ENCODE peak calls at places on chromosome 21, in seven cellular contexts. X, N, A, Z, V, F and U are unnamed samples.

GRCh38 chr21:46324390-46325072 is 575 bp downstream of the PCNT start:
- DNase-seq in A (peak), N (peak), V (peak), Z (peak), X (peak), F (peak), U (no peak)

GRCh38 chr21:39715804-39716397 is 29.1 kb upstream of the IGSF5 start:
- DNase-seq in A (no peak), N (peak), F (no peak), V (peak), Z (peak), X (peak), U (no peak)

GRCh38 chr21:19049567-19049966 is 646.0 kb upstream of the TMPRSS15 start:
- DNase-seq in Z (no peak), F (no peak), N (no peak), A (no peak), V (no peak), X (no peak), U (no peak)

GRCh38 chr21:46418265-46418946 is 40.3 kb upstream of the DIP2A start:
- DNase-seq in Z (no peak), X (no peak), N (no peak), F (no peak), V (no peak), A (no peak), U (no peak)

GRCh38 chr21:26835027-26835713 is 10.0 kb downstream of the ADAMTS1 start:
- DNase-seq in V (peak), X (no peak), Z (no peak), A (no peak), F (no peak), N (peak), U (no peak)

GRCh38 chr21:28974531-28975227 is 18.0 kb downstream of the LTN1 start:
- DNase-seq in X (no peak), N (no peak), V (no peak), A (no peak), F (no peak), Z (no peak), U (no peak)

GRCh38 chr21:41369915-41370839 is 8.3 kb downstream of the MX2 start:
- DNase-seq in X (peak), N (no peak), F (no peak), V (no peak), Z (peak), A (no peak), U (no peak)

GRCh38 chr21:39660596-39660995 is 47.9 kb downstream of the B3GALT5 start:
- DNase-seq in V (peak), Z (no peak), N (no peak), X (peak), A (no peak), F (no peak), U (no peak)

GRCh38 chr21:15839601-15840000 is 109.8 kb downstream of the USP25 start:
- DNase-seq in N (no peak), X (no peak), F (no peak), V (no peak), Z (no peak), A (no peak), U (no peak)

GRCh38 chr21:28781602-28782274 is 210.9 kb downstream of the LTN1 start:
- DNase-seq in A (no peak), N (no peak), X (no peak), Z (peak), F (no peak), V (peak), U (no peak)

GRCh38 chr21:28018213-28018612 is 974.5 kb downstream of the LTN1 start:
- DNase-seq in F (no peak), V (no peak), A (no peak), N (no peak), Z (no peak), X (no peak), U (no peak)

GRCh38 chr21:41411449-41412089 is 14.5 kb upstream of the MX1 start:
- DNase-seq in V (no peak), Z (peak), F (no peak), A (no peak), X (peak), N (no peak), U (no peak)

GRCh38 chr21:38807481-38807880 is 1.8 kb downstream of the ETS2 start:
- DNase-seq in A (no peak), X (no peak), N (no peak), F (no peak), Z (no peak), V (no peak), U (no peak)

GRCh38 chr21:14523234-14523633 is 22.9 kb downstream of the SAMSN1 start:
- DNase-seq in X (no peak), V (no peak), F (no peak), N (no peak), A (no peak), Z (peak), U (no peak)

GRCh38 chr21:25956993-25957714 is 213.4 kb downstream of the APP start:
- DNase-seq in N (no peak), A (no peak), F (no peak), X (no peak), Z (no peak), V (peak), U (peak)

GRCh38 chr21:24076179-24076578 is 1531.1 kb downstream of the MRPL39 start:
- DNase-seq in N (no peak), X (no peak), V (peak), A (no peak), Z (no peak), F (no peak), U (peak)

GRCh38 chr21:17334478-17334877 is 178.4 kb upstream of the CXADR start:
- DNase-seq in X (no peak), N (no peak), V (no peak), A (no peak), Z (no peak), F (no peak), U (no peak)

GRCh38 chr21:46636550-46637289 is 1.2 kb downstream of the PRMT2 start:
- DNase-seq in X (no peak), Z (no peak), A (no peak), N (no peak), V (no peak), F (no peak), U (no peak)

GRCh38 chr21:15022608-15023261 is 42.1 kb downstream of the NRIP1 start:
- DNase-seq in Z (no peak), F (no peak), V (no peak), X (no peak), N (no peak), A (no peak), U (no peak)

GRCh38 chr21:37712204-37712934 is 203.9 kb downstream of the KCNJ6 start:
- DNase-seq in N (peak), X (peak), A (peak), V (peak), F (no peak), Z (peak), U (peak)

GRCh38 chr21:37606549-37606948 is 240.0 kb downstream of the DYRK1A start:
- DNase-seq in V (no peak), A (no peak), X (no peak), Z (no peak), N (no peak), F (no peak), U (no peak)

GRCh38 chr21:25118648-25119047 is 488.6 kb downstream of the MRPL39 start:
- DNase-seq in A (no peak), V (no peak), N (no peak), X (no peak), Z (no peak), F (no peak), U (no peak)

GRCh38 chr21:35924714-35925301 is 135.5 kb downstream of the SETD4 start:
- DNase-seq in X (no peak), A (no peak), V (peak), Z (no peak), F (no peak), N (no peak), U (peak)

GRCh38 chr21:29501451-29501850 is 202.7 kb downstream of the BACH1 start:
- DNase-seq in X (no peak), A (no peak), V (peak), Z (no peak), N (no peak), F (no peak), U (peak)

GRCh38 chr21:46295177-46295711 is 9.1 kb downstream of the YBEY start:
- DNase-seq in X (no peak), V (peak), Z (no peak), N (no peak), A (no peak), F (no peak), U (peak)

GRCh38 chr21:39576518-39577128 is 36.1 kb upstream of the B3GALT5 start:
- DNase-seq in N (no peak), X (no peak), Z (no peak), V (no peak), A (no peak), F (no peak), U (no peak)

GRCh38 chr21:25984538-25984937 is 186.0 kb downstream of the APP start:
- DNase-seq in N (no peak), A (no peak), Z (no peak), V (no peak), F (no peak), X (no peak), U (no peak)

GRCh38 chr21:20110368-20110767 is 887.8 kb upstream of the NCAM2 start:
- DNase-seq in X (no peak), A (no peak), Z (no peak), N (no peak), V (no peak), F (no peak), U (no peak)

GRCh38 chr21:39775816-39776215 is 30.8 kb downstream of the IGSF5 start:
- DNase-seq in X (no peak), F (no peak), Z (no peak), N (no peak), V (no peak), A (no peak), U (no peak)

GRCh38 chr21:46077674-46078101 is 20.2 kb upstream of the COL6A2 start:
- DNase-seq in N (peak), X (no peak), A (no peak), V (no peak), Z (no peak), F (no peak), U (no peak)

GRCh38 chr21:31730687-31731111 is 1.2 kb downstream of the SCAF4 start:
- DNase-seq in Z (peak), V (peak), X (no peak), F (no peak), N (no peak), A (no peak), U (no peak)

GRCh38 chr21:36113647-36114428 is 21.0 kb upstream of the CBR3 start:
- DNase-seq in A (no peak), N (no peak), F (peak), Z (peak), X (no peak), V (no peak), U (no peak)

GRCh38 chr21:45001134-45002095 is 61.6 kb downstream of the SLX9 start:
- DNase-seq in F (no peak), Z (no peak), X (no peak), N (peak), V (peak), A (peak), U (peak)
- H3K4me3 ChIP-seq in F (no peak), Z (no peak), X (no peak), N (no peak), V (no peak), A (peak), U (no peak)

GRCh38 chr21:44999972-45000636 is 60.3 kb downstream of the SLX9 start:
- DNase-seq in A (no peak), Z (no peak), F (no peak), N (peak), X (no peak), V (no peak), U (no peak)
- H3K4me3 ChIP-seq in A (peak), Z (no peak), F (no peak), N (no peak), X (no peak), V (no peak), U (no peak)

DNA sequence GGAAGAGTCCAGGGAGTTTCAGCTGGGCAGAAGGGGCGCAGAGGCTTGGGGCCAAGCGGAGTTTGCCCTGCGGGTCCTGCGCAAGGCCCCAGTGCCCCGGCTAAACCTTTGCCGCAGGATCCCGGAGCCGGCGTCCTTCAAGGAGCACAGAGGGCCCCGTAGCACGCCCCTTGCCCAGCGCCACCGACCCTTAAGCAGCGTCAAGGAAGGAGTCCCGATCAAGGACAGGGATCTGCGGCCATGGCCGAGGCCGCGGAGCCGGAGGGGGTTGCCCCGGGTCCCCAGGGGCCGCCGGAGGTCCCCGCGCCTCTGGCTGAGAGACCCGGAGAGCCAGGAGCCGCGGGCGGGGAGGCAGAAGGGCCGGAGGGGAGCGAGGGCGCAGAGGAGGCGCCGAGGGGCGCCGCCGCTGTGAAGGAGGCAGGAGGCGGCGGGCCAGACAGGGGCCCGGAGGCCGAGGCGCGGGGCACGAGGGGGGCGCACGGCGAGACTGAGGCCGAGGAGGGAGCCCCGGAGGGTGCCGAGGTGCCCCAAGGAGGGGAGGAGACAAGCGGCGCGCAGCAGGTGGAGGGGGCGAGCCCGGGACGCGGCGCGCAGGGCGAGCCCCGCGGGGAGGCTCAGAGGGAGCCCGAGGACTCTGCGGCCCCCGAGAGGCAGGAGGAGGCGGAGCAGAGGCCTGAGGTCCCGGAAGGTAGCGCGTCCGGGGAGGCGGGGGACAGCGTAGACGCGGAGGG is 520 bp downstream of the CLIC6 start:
- DNase-seq in V (no peak), F (no peak), Z (peak), N (peak), A (no peak), X (no peak), U (no peak)
- H3K4me3 ChIP-seq in V (no peak), F (peak), Z (peak), N (peak), A (peak), X (no peak), U (peak)

DNA sequence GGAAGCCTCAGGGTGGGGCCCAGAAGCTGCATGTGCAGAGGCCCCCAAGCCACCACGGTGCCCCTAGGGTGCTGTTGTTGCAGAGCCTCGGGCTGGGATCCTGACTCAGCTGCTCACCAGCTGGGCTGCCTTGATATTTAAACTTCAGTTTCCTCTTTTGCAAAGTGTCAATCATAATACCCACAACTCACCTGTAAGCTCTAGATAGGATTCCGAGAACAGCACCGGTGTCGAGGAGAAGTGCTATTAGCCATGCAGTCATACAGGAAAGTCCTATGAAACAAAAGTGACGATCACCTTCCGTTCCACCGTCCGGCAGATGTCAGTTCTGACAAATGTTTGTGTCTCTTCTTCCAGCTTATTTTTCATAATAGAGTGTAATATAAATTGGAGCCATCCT is 101.0 kb downstream of the SIK1 start:
- DNase-seq in X (no peak), N (no peak), F (no peak), V (no peak), A (no peak), Z (no peak), U (no peak)
- H3K4me3 ChIP-seq in X (no peak), N (no peak), F (no peak), V (no peak), A (no peak), Z (no peak), U (no peak)

GRCh38 chr21:33300701-33301631 is 23.8 kb upstream of the IFNAR1 start:
- DNase-seq in F (no peak), V (peak), X (no peak), A (no peak), N (no peak), Z (peak), U (no peak)
- H3K4me3 ChIP-seq in F (no peak), V (no peak), X (no peak), A (no peak), N (no peak), Z (no peak), U (no peak)